ENCODE peak calls at places on chromosomes 12 and 14, in nine cellular contexts. O is osteoblast; X is CD8-positive, alpha-beta T cell; G is RWPE1; D is transverse colon; E is activated B cell treated with CpG ODN at 0.5 μM for 24 hours; M is D721Med; B is astrocyte of the spinal cord; R is CD4-positive, alpha-beta T cell. J is an unnamed sample.

GRCh38 chr14:91219505-91220389 is 24.8 kb downstream of the GPR68 start:
- DNase-seq in O (peak), X (no peak), G (no peak), D (no peak), E (no peak), M (no peak), B (no peak), R (no peak), J (no peak)

GRCh38 chr14:95196268-95196667 is 38.9 kb upstream of the DICER1 start:
- DNase-seq in O (no peak), X (no peak), G (peak), D (no peak), E (no peak), M (no peak), B (no peak), R (no peak), J (no peak)

GRCh38 chr14:74579447-74580274 is 32.4 kb downstream of the LTBP2 start:
- DNase-seq in O (peak), X (no peak), G (peak), D (no peak), E (no peak), M (no peak), B (peak), R (no peak), J (peak)

GRCh38 chr12:64103821-64104220 is 118.3 kb downstream of the KICS2 start:
- DNase-seq in O (no peak), X (no peak), G (no peak), D (no peak), E (no peak), M (no peak), B (no peak), R (no peak), J (no peak)

GRCh38 chr12:11039171-11039570 is 8.0 kb upstream of the TAS2R31 start:
- DNase-seq in O (no peak), X (no peak), G (no peak), D (no peak), E (no peak), M (no peak), B (no peak), R (no peak), J (no peak)

GRCh38 chr14:26276757-26277156 is 321.1 kb downstream of the NOVA1 start:
- DNase-seq in O (no peak), X (no peak), G (no peak), D (no peak), E (no peak), M (no peak), B (no peak), R (no peak), J (no peak)

GRCh38 chr12:27220057-27220987 is 23.8 kb upstream of the STK38L start:
- DNase-seq in O (peak), X (no peak), G (no peak), D (no peak), E (no peak), M (no peak), B (no peak), R (no peak), J (no peak)

GRCh38 chr12:108119126-108119973 is 9.7 kb upstream of the WSCD2 start:
- DNase-seq in O (peak), X (no peak), G (no peak), D (no peak), E (no peak), M (no peak), B (no peak), R (no peak), J (no peak)

GRCh38 chr12:19657401-19657800 is 218.1 kb downstream of the AEBP2 start:
- DNase-seq in O (no peak), X (no peak), G (no peak), D (no peak), E (no peak), M (no peak), B (no peak), R (no peak), J (no peak)

GRCh38 chr14:103361868-103362267 is 23.3 kb upstream of the MARK3 start:
- DNase-seq in O (peak), X (no peak), G (peak), D (no peak), E (no peak), M (no peak), B (peak), R (no peak), J (no peak)

GRCh38 chr14:60508707-60509437 is at the start of gene SIX6:
- DNase-seq in O (peak), X (no peak), G (peak), D (no peak), E (no peak), M (no peak), B (no peak), R (no peak), J (no peak)

GRCh38 chr14:55976619-55977018 is 141.6 kb upstream of the PELI2 start:
- DNase-seq in O (no peak), X (no peak), G (no peak), D (peak), E (no peak), M (no peak), B (no peak), R (no peak), J (no peak)

GRCh38 chr14:52124791-52125661 is 56.2 kb upstream of the NID2 start:
- DNase-seq in O (peak), X (no peak), G (peak), D (no peak), E (no peak), M (no peak), B (peak), R (no peak), J (no peak)

GRCh38 chr12:70241845-70242244 is 1.4 kb upstream of the CNOT2 start:
- DNase-seq in O (no peak), X (no peak), G (no peak), D (no peak), E (no peak), M (no peak), B (no peak), R (no peak), J (no peak)

GRCh38 chr12:89252284-89252683 is 100.0 kb downstream of the DUSP6 start:
- DNase-seq in O (no peak), X (no peak), G (no peak), D (no peak), E (no peak), M (no peak), B (peak), R (no peak), J (no peak)

GRCh38 chr12:15320881-15321280 is 1.4 kb upstream of the PTPRO start:
- DNase-seq in O (no peak), X (no peak), G (no peak), D (no peak), E (no peak), M (no peak), B (no peak), R (no peak), J (no peak)

GRCh38 chr14:50260511-50260910 is 29.1 kb upstream of the SOS2 start:
- DNase-seq in O (no peak), X (no peak), G (peak), D (no peak), E (no peak), M (no peak), B (peak), R (no peak), J (no peak)

GRCh38 chr14:52267501-52268190 is at the start of gene PTGDR:
- DNase-seq in O (peak), X (no peak), G (no peak), D (peak), E (no peak), M (no peak), B (peak), R (peak), J (no peak)

GRCh38 chr12:49784756-49785409 is 43.3 kb downstream of the NCKAP5L start:
- DNase-seq in O (peak), X (no peak), G (no peak), D (no peak), E (no peak), M (no peak), B (peak), R (no peak), J (no peak)

GRCh38 chr14:93959239-93960107 is 16.9 kb downstream of the ASB2 start:
- DNase-seq in O (peak), X (peak), G (peak), D (peak), E (peak), M (no peak), B (peak), R (peak), J (no peak)

GRCh38 chr12:70052931-70053497 is 190.2 kb upstream of the CNOT2 start:
- DNase-seq in O (no peak), X (no peak), G (peak), D (peak), E (no peak), M (no peak), B (peak), R (no peak), J (no peak)

GRCh38 chr12:17278946-17279345 is 673.0 kb upstream of the LMO3 start:
- DNase-seq in O (no peak), X (no peak), G (peak), D (no peak), E (no peak), M (no peak), B (no peak), R (no peak), J (no peak)

GRCh38 chr12:68612245-68612644 is 1.5 kb downstream of the RAP1B start:
- DNase-seq in O (no peak), X (no peak), G (no peak), D (no peak), E (no peak), M (no peak), B (peak), R (no peak), J (no peak)

GRCh38 chr12:31407562-31407961 is 81.6 kb upstream of the SINHCAF start:
- DNase-seq in O (no peak), X (no peak), G (no peak), D (no peak), E (no peak), M (no peak), B (no peak), R (no peak), J (no peak)

GRCh38 chr14:85501751-85502150 is 28.2 kb upstream of the FLRT2 start:
- DNase-seq in O (no peak), X (no peak), G (no peak), D (no peak), E (no peak), M (no peak), B (no peak), R (no peak), J (no peak)

GRCh38 chr12:98262886-98263285 is 252.5 kb upstream of the TMPO start:
- DNase-seq in O (no peak), X (no peak), G (no peak), D (no peak), E (no peak), M (no peak), B (no peak), R (no peak), J (no peak)

GRCh38 chr12:56160160-56160763 is 2.1 kb downstream of the MYL6 start:
- DNase-seq in O (no peak), X (peak), G (peak), D (peak), E (no peak), M (no peak), B (no peak), R (peak), J (peak)

GRCh38 chr12:71694099-71694820 is 8.4 kb downstream of the TMEM19 start:
- DNase-seq in O (no peak), X (no peak), G (no peak), D (peak), E (no peak), M (peak), B (no peak), R (no peak), J (no peak)

GRCh38 chr14:97185186-97185585 is 388.0 kb downstream of the VRK1 start:
- DNase-seq in O (no peak), X (peak), G (peak), D (no peak), E (no peak), M (no peak), B (peak), R (peak), J (no peak)

GRCh38 chr12:6229823-6230222 is 29.6 kb downstream of the CD9 start:
- DNase-seq in O (peak), X (no peak), G (no peak), D (peak), E (no peak), M (no peak), B (peak), R (no peak), J (no peak)

GRCh38 chr12:93514853-93515252 is 47.5 kb downstream of the MRPL42 start:
- DNase-seq in O (peak), X (no peak), G (peak), D (no peak), E (no peak), M (no peak), B (peak), R (no peak), J (no peak)

GRCh38 chr14:25411933-25412757 is 362.2 kb upstream of the STXBP6 start:
- DNase-seq in O (peak), X (no peak), G (no peak), D (no peak), E (no peak), M (no peak), B (peak), R (no peak), J (no peak)

GRCh38 chr14:85010186-85010585 is 519.8 kb upstream of the FLRT2 start:
- DNase-seq in O (no peak), X (no peak), G (no peak), D (no peak), E (no peak), M (no peak), B (no peak), R (no peak), J (no peak)

GRCh38 chr12:32906407-32907165 is 10.0 kb upstream of the PKP2 start:
- DNase-seq in O (no peak), X (no peak), G (no peak), D (peak), E (no peak), M (no peak), B (no peak), R (no peak), J (no peak)

GRCh38 chr12:12684375-12685106 is 11.4 kb downstream of the GPR19 start:
- DNase-seq in O (peak), X (no peak), G (no peak), D (no peak), E (no peak), M (no peak), B (peak), R (no peak), J (no peak)

GRCh38 chr12:107557026-107557425 is 128.6 kb upstream of the PWP1 start:
- DNase-seq in O (no peak), X (no peak), G (no peak), D (no peak), E (no peak), M (no peak), B (no peak), R (no peak), J (no peak)

GRCh38 chr14:84770030-84770429 is 759.9 kb upstream of the FLRT2 start:
- DNase-seq in O (no peak), X (no peak), G (peak), D (no peak), E (no peak), M (no peak), B (no peak), R (no peak), J (no peak)

DNA sequence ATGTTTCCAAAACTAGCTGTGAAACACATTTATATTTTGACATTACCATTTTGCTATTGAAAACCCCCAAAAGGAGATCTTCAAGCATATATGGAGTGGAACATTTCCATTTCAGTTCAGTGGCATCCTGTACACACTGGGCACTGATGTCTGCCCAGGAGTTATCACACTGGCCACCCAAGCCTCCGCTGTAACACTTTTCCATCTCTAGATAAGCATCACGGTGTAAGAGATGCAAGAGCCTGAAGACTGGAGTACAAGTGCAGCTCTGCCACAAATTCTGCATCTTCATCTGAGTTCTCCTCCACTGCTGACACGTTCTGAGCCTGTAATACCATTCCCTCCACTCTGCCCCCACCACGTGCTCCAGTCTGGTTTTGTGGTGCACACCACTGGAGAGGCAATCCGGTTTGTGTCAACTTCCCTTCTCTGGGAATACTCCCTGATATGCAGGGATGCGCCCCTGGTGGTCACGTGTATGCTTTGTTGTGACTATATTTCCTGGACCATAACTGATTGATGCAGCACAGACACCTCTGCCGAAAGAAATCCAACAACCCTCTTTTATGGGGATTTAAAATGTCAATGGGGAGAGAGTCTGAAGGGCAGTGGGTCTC is 12.7 kb downstream of the SPTLC2 start:
- DNase-seq in O (no peak), X (no peak), G (no peak), D (peak), E (no peak), M (no peak), B (no peak), R (no peak), J (no peak)
- TF ChIP-seq CTCF in O (peak), X (no peak), G (no peak), D (peak), E (no peak), M (no peak), B (peak), R (peak), J (peak)

DNA sequence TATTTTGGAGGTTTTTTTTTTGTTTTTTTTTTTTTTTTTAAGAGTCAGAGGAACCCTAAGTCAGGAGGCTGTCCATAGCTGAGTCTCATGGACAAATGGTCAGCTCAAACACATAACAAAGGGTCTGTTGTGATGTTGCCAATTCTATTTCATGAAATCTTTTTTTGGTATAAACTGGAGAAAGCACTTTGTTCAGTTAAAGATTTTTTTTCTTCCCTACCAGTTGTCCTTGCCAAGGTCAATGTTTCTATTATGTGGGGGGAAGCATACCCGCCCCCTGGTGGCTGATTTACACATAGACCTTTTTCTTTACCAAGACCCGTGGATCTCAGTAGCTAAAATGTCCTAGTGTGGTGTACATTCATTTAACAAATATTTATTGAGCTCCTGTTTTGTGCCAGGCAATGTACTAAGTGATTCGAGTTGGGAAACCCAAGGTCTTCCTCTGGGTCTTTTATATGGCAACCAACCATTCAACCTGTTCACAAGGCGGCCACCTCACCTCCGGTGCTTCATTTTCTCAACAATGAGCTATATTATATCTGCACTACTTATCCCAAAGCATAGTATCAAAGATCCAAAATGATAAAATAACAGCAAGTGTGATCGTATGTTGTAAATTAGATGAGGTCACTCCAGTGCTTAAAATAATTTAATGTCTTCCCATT is 214.5 kb downstream of the PAH start:
- DNase-seq in O (peak), X (no peak), G (peak), D (peak), E (no peak), M (no peak), B (peak), R (no peak), J (no peak)
- TF ChIP-seq CTCF in O (peak), X (no peak), G (peak), D (no peak), E (no peak), M (peak), B (peak), R (no peak), J (peak)

GRCh38 chr14:43411841-43412240 is 1095.2 kb downstream of the FSCB start:
- DNase-seq in O (no peak), X (no peak), G (no peak), D (no peak), E (no peak), M (no peak), B (no peak), R (no peak), J (no peak)
- TF ChIP-seq CTCF in O (no peak), X (no peak), G (no peak), D (no peak), E (no peak), M (no peak), B (no peak), R (no peak), J (no peak)

GRCh38 chr12:75289678-75290200 is 40.4 kb downstream of the CAPS2 start:
- DNase-seq in O (no peak), X (no peak), G (peak), D (no peak), E (no peak), M (no peak), B (peak), R (no peak), J (no peak)
- TF ChIP-seq CTCF in O (peak), X (no peak), G (peak), D (no peak), E (no peak), M (peak), B (peak), R (no peak), J (peak)

GRCh38 chr14:38197001-38197760 is 10.5 kb upstream of the SSTR1 start:
- DNase-seq in O (no peak), X (no peak), G (no peak), D (no peak), E (no peak), M (no peak), B (peak), R (no peak), J (no peak)
- TF ChIP-seq CTCF in O (peak), X (peak), G (peak), D (peak), E (no peak), M (peak), B (peak), R (peak), J (peak)

GRCh38 chr14:105267820-105268548 is 19.7 kb downstream of the BTBD6 start:
- DNase-seq in O (peak), X (no peak), G (no peak), D (no peak), E (no peak), M (no peak), B (no peak), R (no peak), J (no peak)
- TF ChIP-seq CTCF in O (no peak), X (no peak), G (no peak), D (no peak), E (no peak), M (no peak), B (no peak), R (no peak), J (no peak)

DNA sequence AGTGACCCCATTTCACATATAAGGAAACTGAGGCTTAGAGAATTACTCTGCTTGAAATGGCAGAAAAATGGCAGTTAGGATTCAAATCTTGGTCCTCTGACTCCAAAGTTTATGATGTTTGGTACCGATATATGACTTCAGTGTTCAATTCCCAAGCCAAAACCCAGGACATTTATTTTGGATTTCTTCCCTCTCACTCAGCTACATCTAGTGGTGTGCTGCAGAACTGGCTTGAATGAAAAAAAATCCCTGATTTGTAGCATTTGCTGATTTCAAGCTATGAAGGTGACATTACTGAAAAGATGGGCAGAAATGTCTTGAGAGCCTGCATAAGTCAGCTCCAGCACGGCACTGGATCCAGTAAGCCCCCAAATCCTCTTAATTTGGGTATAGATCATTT is 106.4 kb downstream of the EFCAB11 start:
- DNase-seq in O (no peak), X (no peak), G (no peak), D (no peak), E (no peak), M (no peak), B (peak), R (no peak), J (no peak)
- TF ChIP-seq CTCF in O (peak), X (no peak), G (no peak), D (peak), E (no peak), M (no peak), B (peak), R (no peak), J (peak)

DNA sequence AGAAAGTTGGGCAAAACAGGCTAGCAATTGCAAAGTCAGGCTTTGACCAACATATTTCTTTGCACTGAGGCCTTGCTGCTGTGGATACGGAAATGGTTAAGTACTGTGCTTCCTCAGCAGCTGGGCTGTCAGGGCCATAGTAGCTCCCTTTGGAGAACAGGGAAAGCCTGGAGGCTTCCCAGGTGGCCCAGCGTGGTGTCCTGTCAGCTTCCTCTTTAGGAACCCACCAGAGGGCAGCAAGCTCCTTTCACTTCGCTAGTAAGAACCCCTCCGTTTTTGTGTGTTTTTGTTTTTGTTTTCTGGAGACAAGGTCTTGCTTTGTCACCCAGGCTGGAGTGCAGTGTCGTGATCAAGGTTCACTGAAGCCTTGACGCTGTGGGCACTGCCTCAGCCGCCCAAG is 1.7 kb upstream of the CFAP251 start:
- DNase-seq in O (peak), X (no peak), G (no peak), D (no peak), E (no peak), M (no peak), B (peak), R (no peak), J (no peak)
- TF ChIP-seq CTCF in O (peak), X (no peak), G (no peak), D (no peak), E (no peak), M (no peak), B (peak), R (no peak), J (peak)